ENCODE peak calls at places on chromosomes 11 and 22, in eight cellular contexts. W is cardiac fibroblast; E is progenitor cell of endocrine pancreas; F is EL; J is ELR; V is posterior cingulate gyrus; I is T-cell; Q is activated T-helper 1 cell treated with anti-CD3 and anti-CD28 coated beads, Interleukin-2, amount 50 U/mL, for 16 hours. T is an unnamed sample.

GRCh38 chr11:96012086-96012824 is 88.3 kb upstream of the MTMR2 start:
- DNase-seq in W (peak), E (no peak), F (peak), J (peak), V (peak), I (peak), Q (peak), T (peak)

GRCh38 chr11:114285599-114285998 is 10.6 kb upstream of the NNMT start:
- DNase-seq in W (peak), E (no peak), F (peak), J (peak), V (no peak), I (no peak), Q (no peak), T (no peak)

GRCh38 chr11:70951139-70951804 is 301.1 kb downstream of the SHANK2 start:
- DNase-seq in W (peak), E (no peak), F (no peak), J (peak), V (no peak), I (no peak), Q (no peak), T (no peak)

GRCh38 chr11:123303924-123304323 is 108.9 kb upstream of the CLMP start:
- DNase-seq in W (no peak), E (no peak), F (no peak), J (no peak), V (no peak), I (no peak), Q (no peak), T (no peak)

GRCh38 chr22:17999851-18000250 is 24.5 kb downstream of the MICAL3 start:
- DNase-seq in W (no peak), E (no peak), F (no peak), J (no peak), V (no peak), I (no peak), Q (no peak), T (no peak)

GRCh38 chr11:4027746-4028145 is 66.9 kb upstream of the RRM1 start:
- DNase-seq in W (no peak), E (no peak), F (no peak), J (no peak), V (no peak), I (no peak), Q (no peak), T (no peak)

GRCh38 chr11:66868726-66869291 is 11.9 kb downstream of the LRFN4 start:
- DNase-seq in W (no peak), E (peak), F (no peak), J (peak), V (no peak), I (peak), Q (peak), T (no peak)

GRCh38 chr11:67053896-67054850 is 2.5 kb upstream of the RHOD start:
- DNase-seq in W (peak), E (peak), F (peak), J (peak), V (peak), I (no peak), Q (no peak), T (no peak)

GRCh38 chr11:102850973-102851745 is 7.8 kb upstream of the MMP3 start:
- DNase-seq in W (peak), E (no peak), F (peak), J (peak), V (no peak), I (no peak), Q (no peak), T (no peak)

GRCh38 chr11:47617417-47617809 is 23.2 kb upstream of the C1QTNF4 start:
- DNase-seq in W (peak), E (no peak), F (peak), J (peak), V (no peak), I (no peak), Q (no peak), T (no peak)

GRCh38 chr11:61966673-61967176 is 709 bp downstream of the FTH1 start:
- DNase-seq in W (peak), E (no peak), F (peak), J (peak), V (peak), I (peak), Q (no peak), T (no peak)

GRCh38 chr22:22478450-22478849 is 30.1 kb downstream of the ZNF280B start:
- DNase-seq in W (no peak), E (no peak), F (no peak), J (no peak), V (no peak), I (no peak), Q (no peak), T (no peak)

GRCh38 chr11:47125083-47125482 is 51.6 kb downstream of the ARFGAP2 start:
- DNase-seq in W (no peak), E (no peak), F (no peak), J (no peak), V (no peak), I (no peak), Q (no peak), T (no peak)